ENCODE peak calls at places on chromosomes 6 and 20, in six cellular contexts. O is ovary, Z is HepG2, R is sigmoid colon, L is tibial nerve, G is H1. H is an unnamed sample.

GRCh38 chr6:3881722-3882421 is 32.7 kb downstream of the FAM50B start:
- DNase-seq in G (no peak), Z (no peak), L (no peak), O (no peak), R (no peak), H (no peak)

GRCh38 chr6:71245265-71246049 is 43.2 kb upstream of the OGFRL1 start:
- DNase-seq in O (no peak), Z (no peak), G (no peak), R (no peak), L (no peak), H (no peak)

GRCh38 chr20:14197097-14197496 is 140.3 kb downstream of the FLRT3 start:
- DNase-seq in L (no peak), Z (no peak), G (no peak), O (no peak), R (no peak), H (no peak)

GRCh38 chr6:118743744-118744143 is 92.4 kb upstream of the CEP85L start:
- DNase-seq in O (no peak), L (no peak), R (no peak), G (no peak), Z (no peak), H (no peak)

GRCh38 chr6:37807656-37808055 is 11.9 kb upstream of the ZFAND3 start:
- DNase-seq in O (no peak), Z (no peak), G (no peak), L (no peak), R (no peak), H (no peak)

GRCh38 chr6:75116946-75117345 is 88.9 kb downstream of the COL12A1 start:
- DNase-seq in R (no peak), L (no peak), G (no peak), O (no peak), Z (no peak), H (no peak)

GRCh38 chr6:169416249-169416648 is 162.6 kb upstream of the THBS2 start:
- DNase-seq in L (no peak), G (no peak), R (no peak), O (no peak), Z (no peak), H (no peak)

GRCh38 chr20:22716824-22717351 is 132.5 kb upstream of the FOXA2 start:
- DNase-seq in O (no peak), L (no peak), Z (no peak), R (no peak), G (no peak), H (peak)

GRCh38 chr20:2451939-2452732 is 18.5 kb downstream of the SNRPB start:
- DNase-seq in Z (peak), L (peak), R (peak), G (peak), O (peak), H (peak)

GRCh38 chr20:34708621-34709043 is 4.5 kb downstream of the TP53INP2 start:
- DNase-seq in Z (no peak), L (peak), O (peak), R (peak), G (peak), H (peak)

GRCh38 chr20:59633646-59634045 is 29.3 kb downstream of the PHACTR3 start:
- DNase-seq in Z (no peak), R (no peak), O (no peak), L (no peak), G (no peak), H (no peak)

GRCh38 chr20:62364911-62365736 is 2.0 kb downstream of the LAMA5 start:
- DNase-seq in O (peak), L (no peak), G (peak), R (peak), Z (no peak), H (peak)

GRCh38 chr20:17823382-17824144 is 123.8 kb downstream of the BANF2 start:
- DNase-seq in L (no peak), Z (peak), R (no peak), O (no peak), G (no peak), H (no peak)

GRCh38 chr6:81331526-81331925 is 421.0 kb downstream of the TENT5A start:
- DNase-seq in R (no peak), Z (no peak), G (no peak), L (no peak), O (no peak), H (no peak)

GRCh38 chr6:39107034-39107433 is 8.0 kb downstream of the SAYSD1 start:
- DNase-seq in O (no peak), G (no peak), R (no peak), L (no peak), Z (no peak), H (no peak)

GRCh38 chr6:146856296-146856695 is 257.5 kb downstream of the ADGB start:
- DNase-seq in G (no peak), Z (no peak), L (no peak), R (no peak), O (no peak), H (no peak)

GRCh38 chr20:46076806-46077205 is 13.0 kb downstream of the NCOA5 start:
- DNase-seq in G (no peak), O (no peak), L (no peak), R (no peak), Z (no peak), H (no peak)

GRCh38 chr6:135081966-135082365 is 27.3 kb upstream of the HBS1L start:
- DNase-seq in R (no peak), G (no peak), O (no peak), L (no peak), Z (no peak), H (no peak)

DNA sequence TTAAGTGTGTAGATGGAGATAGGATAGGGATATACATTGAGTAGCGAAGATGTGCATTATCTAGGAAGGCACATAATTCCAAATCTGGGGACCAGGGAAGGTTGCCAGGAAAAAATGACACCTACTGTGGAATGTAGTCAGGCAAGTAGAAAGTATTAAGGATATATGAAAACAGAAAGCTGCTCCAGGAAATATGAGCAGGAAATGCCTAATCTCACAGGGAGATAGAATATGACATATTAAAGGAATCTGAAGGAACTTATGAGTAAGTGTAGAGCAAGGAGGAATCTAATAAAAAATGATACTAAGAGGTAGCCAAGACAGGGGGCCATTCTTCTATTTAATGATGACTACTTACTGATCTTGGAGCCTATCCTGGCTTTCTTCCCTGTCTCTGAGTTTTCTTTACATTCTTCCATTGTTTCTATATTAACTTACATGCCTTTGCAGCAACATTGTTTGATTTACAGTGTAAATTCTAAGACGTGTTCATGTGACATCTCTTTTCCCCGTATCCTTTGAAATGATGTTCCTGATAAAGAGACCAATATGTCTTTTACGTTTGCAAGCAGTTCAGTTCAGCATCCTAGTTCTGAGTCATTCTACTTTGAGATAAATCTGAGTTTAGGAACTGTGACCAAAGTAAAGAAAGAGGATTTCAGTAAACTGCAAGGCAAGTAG is 58.5 kb downstream of the TINAG start:
- DNase-seq in R (no peak), O (no peak), L (no peak), G (no peak), Z (no peak), H (no peak)
- TF ChIP-seq EP300 in R (no peak), O (no peak), L (no peak), G (no peak), Z (no peak), H (no peak)

GRCh38 chr6:158191769-158192168 is 23.6 kb downstream of the GTF2H5 start:
- DNase-seq in Z (no peak), O (no peak), L (no peak), R (no peak), G (no peak), H (no peak)
- TF ChIP-seq POLR2A in Z (no peak), O (no peak), L (no peak), R (no peak), G (no peak), H (no peak)

GRCh38 chr6:22886881-22887581 is 317.7 kb downstream of the HDGFL1 start:
- DNase-seq in G (no peak), L (no peak), Z (no peak), O (no peak), R (no peak), H (no peak)
- TF ChIP-seq EP300 in G (no peak), L (no peak), Z (no peak), O (no peak), R (no peak), H (no peak)

GRCh38 chr6:33958863-33959651 is 155.3 kb upstream of the MLN start:
- DNase-seq in R (no peak), O (no peak), G (no peak), Z (no peak), L (no peak), H (no peak)

GRCh38 chr6:33958208-33958862 is 154.5 kb upstream of the MLN start:
- DNase-seq in O (no peak), Z (peak), G (peak), L (no peak), R (no peak), H (no peak)

GRCh38 chr6:33955566-33955965 is 151.8 kb upstream of the MLN start:
- DNase-seq in R (no peak), L (no peak), G (no peak), Z (no peak), O (no peak), H (no peak)

GRCh38 chr6:33956206-33956605 is 152.4 kb upstream of the MLN start:
- DNase-seq in O (no peak), G (no peak), L (no peak), Z (no peak), R (no peak), H (no peak)

DNA sequence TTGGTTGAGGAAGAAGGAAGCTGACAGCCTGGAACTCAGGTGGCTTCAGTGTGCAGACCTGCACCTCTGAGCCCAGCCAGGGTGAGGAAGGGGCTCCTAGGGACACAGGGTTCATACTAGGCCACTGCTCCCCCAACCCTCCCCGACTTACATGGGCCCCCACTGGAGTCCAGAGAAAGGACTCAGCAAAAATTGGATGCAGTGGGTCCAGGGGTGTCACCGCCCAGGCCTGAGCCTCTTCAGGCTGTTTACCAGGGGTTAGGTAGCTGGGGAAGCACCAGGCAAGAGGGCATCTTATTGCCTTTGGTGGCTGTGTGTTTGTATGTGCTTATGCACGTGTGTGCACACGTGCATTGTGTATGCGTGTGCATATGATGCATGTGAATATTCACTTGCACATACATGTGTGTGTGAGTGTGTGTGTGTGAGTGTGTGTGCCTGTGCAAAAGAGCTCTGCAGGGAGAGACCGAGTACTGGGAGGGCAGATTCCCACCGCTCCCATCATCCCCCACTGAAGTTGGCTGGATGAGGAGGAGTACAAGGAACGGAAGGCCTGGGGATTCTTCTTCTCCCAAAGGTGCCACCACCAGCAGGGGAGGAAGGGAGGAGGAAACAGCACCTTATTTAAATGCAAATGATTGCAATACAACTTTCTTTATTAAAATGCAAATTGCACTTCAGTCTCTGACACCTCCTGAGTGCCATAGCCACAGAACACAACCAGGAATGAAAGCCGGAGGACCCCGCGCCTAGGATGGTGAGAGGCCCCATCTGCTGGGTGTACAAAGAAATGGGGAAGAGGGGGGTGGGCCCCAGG is 153.8 kb upstream of the MLN start:
- DNase-seq in G (no peak), R (no peak), Z (no peak), L (no peak), O (no peak), H (no peak)
- TF ChIP-seq POLR2A in G (no peak), R (no peak), Z (no peak), L (no peak), O (no peak), H (no peak)

GRCh38 chr6:149728499-149729234 is 10.8 kb upstream of the LATS1 start:
- DNase-seq in R (no peak), L (no peak), Z (no peak), G (no peak), O (no peak), H (no peak)
- TF ChIP-seq EP300 in R (no peak), L (no peak), Z (no peak), G (no peak), O (no peak), H (no peak)